ENCODE peak calls at places on chromosomes 2 and 18, in six cellular contexts. J, S, R, V, F and G are unnamed samples.

GRCh38 chr18:39946623-39947061 is 2008.4 kb upstream of the PIK3C3 start:
- DNase-seq in J (no peak), S (no peak), R (no peak), V (no peak), F (no peak), G (peak)

GRCh38 chr18:31679133-31679731 is 5.1 kb downstream of the B4GALT6 start:
- DNase-seq in J (no peak), S (no peak), R (no peak), V (no peak), F (no peak), G (peak)

GRCh38 chr2:140442319-140442718 is 1662.1 kb upstream of the NXPH2 start:
- DNase-seq in J (no peak), S (no peak), R (no peak), V (no peak), F (no peak), G (no peak)

GRCh38 chr2:158042245-158042644 is 59.4 kb upstream of the UPP2 start:
- DNase-seq in J (no peak), S (no peak), R (no peak), V (no peak), F (no peak), G (no peak)

GRCh38 chr2:15142069-15142689 is 419.0 kb downstream of the NBAS start:
- DNase-seq in J (peak), S (no peak), R (no peak), V (no peak), F (peak), G (no peak)

GRCh38 chr2:104236491-104236890 is 617.4 kb upstream of the POU3F3 start:
- DNase-seq in J (no peak), S (no peak), R (no peak), V (no peak), F (no peak), G (no peak)

GRCh38 chr2:54396798-54397197 is 59.3 kb upstream of the SPTBN1 start:
- DNase-seq in J (no peak), S (no peak), R (no peak), V (no peak), F (no peak), G (no peak)

GRCh38 chr2:204720874-204721273 is 175.6 kb downstream of the PARD3B start:
- DNase-seq in J (no peak), S (no peak), R (no peak), V (no peak), F (no peak), G (no peak)

GRCh38 chr2:28445448-28446258 is 50.2 kb upstream of the PLB1 start:
- DNase-seq in J (no peak), S (no peak), R (no peak), V (no peak), F (no peak), G (peak)

GRCh38 chr18:46497129-46497528 is 159.9 kb downstream of the LOXHD1 start:
- DNase-seq in J (peak), S (peak), R (peak), V (no peak), F (no peak), G (no peak)

GRCh38 chr2:130877258-130877657 is 40.5 kb downstream of the ARHGEF4 start:
- DNase-seq in J (no peak), S (no peak), R (no peak), V (no peak), F (no peak), G (no peak)
- TF ChIP-seq SP1 in J (no peak), S (no peak), R (no peak), V (no peak), F (no peak), G (no peak)

DNA sequence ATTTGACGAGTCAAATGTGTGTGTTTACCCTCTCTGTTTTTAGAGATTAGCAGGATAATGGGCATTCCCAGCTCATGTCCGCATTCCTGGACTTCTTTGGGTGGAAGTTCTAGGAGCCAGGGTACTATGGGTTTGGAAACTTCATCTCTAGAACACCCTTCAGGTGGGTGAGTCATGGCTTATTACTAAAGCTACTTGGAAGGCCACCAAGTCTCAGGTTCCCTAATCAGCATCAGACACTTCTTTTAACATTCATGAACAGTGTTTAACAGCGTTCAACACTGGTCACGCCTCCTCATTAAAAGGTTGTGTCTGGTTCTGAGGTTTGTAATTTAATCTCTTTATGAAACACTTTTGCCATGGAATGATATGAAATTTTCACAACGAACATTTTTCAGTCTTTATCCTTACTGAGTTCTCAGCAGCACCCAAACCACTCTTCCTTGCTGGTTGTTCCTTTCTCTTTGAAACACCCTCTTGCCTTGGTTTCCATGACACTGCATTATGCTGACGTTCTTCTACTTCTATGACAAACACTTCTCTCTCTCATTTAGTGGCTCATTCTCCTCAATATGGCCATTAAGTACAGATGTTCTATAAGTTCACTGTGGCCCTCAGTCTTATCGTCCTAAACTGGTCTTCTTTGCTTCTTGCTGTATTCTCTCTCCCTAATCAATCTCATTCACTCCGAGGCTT is 49.3 kb downstream of the MMADHC start:
- DNase-seq in J (no peak), S (no peak), R (peak), V (no peak), F (no peak), G (no peak)
- TF ChIP-seq MAX in J (no peak), S (no peak), R (no peak), V (no peak), F (no peak), G (no peak)

DNA sequence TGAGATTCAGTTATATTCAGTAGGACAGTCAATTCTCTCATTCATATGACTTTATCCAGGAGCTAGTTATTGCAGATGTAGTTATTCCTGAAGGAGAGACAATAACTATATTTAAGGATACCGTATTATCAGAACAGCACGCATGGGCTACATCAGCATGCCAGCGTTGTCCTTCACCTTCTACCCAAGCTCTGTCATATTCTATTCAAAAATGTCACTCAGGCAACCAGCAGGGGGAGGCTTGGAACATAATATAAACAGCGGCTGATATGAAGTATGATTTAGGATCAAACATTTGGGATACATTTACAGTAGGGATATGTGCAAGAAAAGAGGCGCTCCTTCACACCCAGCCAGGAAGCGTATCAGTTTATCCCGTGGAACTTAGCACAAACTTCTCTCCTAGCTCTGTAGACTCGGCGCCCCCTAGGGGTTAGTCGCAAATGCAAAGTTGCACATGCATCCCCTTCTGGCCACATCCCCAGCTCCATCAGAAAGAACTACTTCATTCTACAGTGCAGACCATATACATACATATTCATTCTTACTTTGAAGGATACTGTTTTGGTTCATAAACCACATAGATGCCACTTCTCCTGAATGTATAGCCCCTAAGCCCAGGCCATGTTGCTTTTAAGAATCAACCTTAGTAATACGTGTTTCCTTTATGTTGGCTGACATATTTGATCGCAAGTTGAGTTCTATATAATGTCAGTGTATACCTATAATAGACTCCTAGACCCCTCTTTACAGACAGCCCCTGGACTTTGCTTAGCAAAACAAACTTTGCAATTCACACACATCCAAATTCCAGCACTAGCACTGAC is 759.4 kb downstream of the ADCYAP1 start:
- DNase-seq in J (peak), S (peak), R (peak), V (peak), F (no peak), G (peak)
- TF ChIP-seq ATF3 in J (no peak), S (no peak), R (no peak), V (no peak), F (no peak), G (no peak)

GRCh38 chr2:222322241-222322640 is 23.4 kb upstream of the PAX3 start:
- DNase-seq in J (no peak), S (no peak), R (no peak), V (no peak), F (no peak), G (no peak)

GRCh38 chr2:222319576-222320440 is 21.0 kb upstream of the PAX3 start:
- DNase-seq in J (no peak), S (peak), R (no peak), V (no peak), F (no peak), G (no peak)

GRCh38 chr2:222318026-222318711 is 19.4 kb upstream of the PAX3 start:
- DNase-seq in J (peak), S (peak), R (peak), V (no peak), F (no peak), G (peak)

GRCh38 chr2:222320441-222321395 is 21.9 kb upstream of the PAX3 start:
- DNase-seq in J (no peak), S (no peak), R (no peak), V (no peak), F (no peak), G (no peak)

DNA sequence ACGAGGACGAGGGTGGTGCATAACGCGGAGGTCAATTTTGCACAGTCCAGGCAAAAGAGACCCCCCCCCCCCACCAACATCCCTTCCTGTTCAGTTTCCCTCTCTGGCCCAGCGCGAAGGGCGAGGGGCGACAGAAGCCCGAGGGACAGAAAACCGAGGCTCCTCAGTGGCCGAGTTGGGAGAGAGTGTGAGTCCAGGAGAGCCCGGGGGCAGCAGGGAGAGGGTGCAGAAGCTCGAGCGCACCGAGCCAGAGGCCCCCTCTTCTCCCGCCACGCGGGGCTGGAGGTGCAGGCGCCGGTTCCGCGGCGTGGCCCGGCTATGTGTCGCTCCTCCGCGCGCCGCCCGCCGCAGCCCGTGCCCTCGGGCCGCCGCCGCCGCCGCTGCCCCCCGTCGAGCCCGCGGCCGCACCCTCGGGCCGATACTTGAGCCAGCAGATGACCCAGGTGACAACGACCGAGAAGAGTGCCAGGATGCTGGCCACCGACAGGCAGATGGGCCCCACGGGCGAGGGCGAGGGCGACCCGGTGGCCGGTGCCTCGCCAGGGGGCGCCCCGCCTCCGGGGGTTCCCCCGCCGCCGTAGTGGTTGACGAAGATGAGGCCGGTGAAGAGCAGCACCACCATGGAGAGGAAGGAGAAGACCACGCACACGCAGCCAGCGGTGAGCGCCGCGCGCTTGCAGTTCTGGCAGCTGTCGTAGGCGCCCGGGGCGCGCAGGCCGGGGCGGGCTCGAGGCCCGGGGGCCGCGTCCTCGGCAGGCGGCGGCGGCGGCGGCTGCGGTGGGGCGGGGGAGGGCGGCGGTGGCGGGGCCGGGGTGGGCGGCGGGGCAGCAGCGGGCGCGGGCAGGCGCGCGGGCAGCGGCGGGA is 20.1 kb upstream of the PAX3 start:
- DNase-seq in J (no peak), S (peak), R (no peak), V (no peak), F (no peak), G (no peak)
- TF ChIP-seq SP1 in J (no peak), S (no peak), R (no peak), V (no peak), F (no peak), G (no peak)